ENCODE peak calls at places on chromosomes 13 and 19, in eight cellular contexts. X is neuronal stem cell; O is ascending aorta; E is OCI-LY7; F is right atrium auricular region; M is naive thymus-derived CD4-positive, alpha-beta T cell; P is stomach; C is neural progenitor cell. S is an unnamed sample.

GRCh38 chr19:30371960-30372824 is at the start of gene ZNF536:
- DNase-seq in X (no peak), O (no peak), E (no peak), F (no peak), M (no peak), P (peak), C (peak), S (no peak)

GRCh38 chr13:101397742-101398141 is 18.6 kb downstream of the NALCN start:
- DNase-seq in X (no peak), O (no peak), E (no peak), F (no peak), M (no peak), P (no peak), C (no peak), S (no peak)

GRCh38 chr13:96090240-96091101 is 564 bp downstream of the HS6ST3 start:
- DNase-seq in X (peak), O (no peak), E (no peak), F (no peak), M (no peak), P (peak), C (peak), S (no peak)

GRCh38 chr19:38850976-38851621 is 1.3 kb upstream of the HNRNPL start:
- DNase-seq in X (peak), O (no peak), E (no peak), F (no peak), M (peak), P (no peak), C (peak), S (peak)

GRCh38 chr13:18949489-18949761 is 232.2 kb downstream of the TUBA3C start:
- DNase-seq in X (no peak), O (no peak), E (no peak), F (no peak), M (no peak), P (no peak), C (no peak), S (no peak)

GRCh38 chr19:16856091-16856490 is 26.9 kb downstream of the SIN3B start:
- DNase-seq in X (no peak), O (no peak), E (no peak), F (no peak), M (no peak), P (no peak), C (no peak), S (no peak)

GRCh38 chr19:13850910-13851753 is 25.8 kb upstream of the NANOS3 start:
- DNase-seq in X (no peak), O (peak), E (no peak), F (peak), M (no peak), P (peak), C (no peak), S (peak)

GRCh38 chr19:49468746-49469447 is 5.1 kb upstream of the FLT3LG start:
- DNase-seq in X (no peak), O (no peak), E (peak), F (peak), M (peak), P (peak), C (peak), S (peak)

GRCh38 chr13:43261018-43261417 is 237.6 kb downstream of the DNAJC15 start:
- DNase-seq in X (no peak), O (no peak), E (no peak), F (no peak), M (no peak), P (no peak), C (no peak), S (no peak)

GRCh38 chr13:49714757-49715156 is 23.5 kb upstream of the EBPL start:
- DNase-seq in X (no peak), O (no peak), E (no peak), F (no peak), M (no peak), P (no peak), C (no peak), S (no peak)

GRCh38 chr13:40799508-40799907 is 10.1 kb downstream of the SLC25A15 start:
- DNase-seq in X (no peak), O (no peak), E (no peak), F (no peak), M (no peak), P (no peak), C (no peak), S (no peak)

GRCh38 chr13:41847216-41847615 is 113.7 kb downstream of the VWA8 start:
- DNase-seq in X (no peak), O (no peak), E (no peak), F (no peak), M (no peak), P (no peak), C (no peak), S (no peak)

GRCh38 chr13:19959831-19960672 is 1.5 kb downstream of the ZMYM2 start:
- DNase-seq in X (peak), O (peak), E (peak), F (peak), M (peak), P (peak), C (peak), S (peak)

GRCh38 chr13:19961924-19962323 is 3.4 kb downstream of the ZMYM2 start:
- DNase-seq in X (no peak), O (no peak), E (no peak), F (no peak), M (no peak), P (no peak), C (no peak), S (no peak)

GRCh38 chr13:19961484-19961883 is 3.0 kb downstream of the ZMYM2 start:
- DNase-seq in X (no peak), O (no peak), E (no peak), F (no peak), M (no peak), P (no peak), C (no peak), S (no peak)

GRCh38 chr13:19959141-19959830 is 759 bp downstream of the ZMYM2 start:
- DNase-seq in X (peak), O (no peak), E (peak), F (no peak), M (peak), P (peak), C (peak), S (peak)

DNA sequence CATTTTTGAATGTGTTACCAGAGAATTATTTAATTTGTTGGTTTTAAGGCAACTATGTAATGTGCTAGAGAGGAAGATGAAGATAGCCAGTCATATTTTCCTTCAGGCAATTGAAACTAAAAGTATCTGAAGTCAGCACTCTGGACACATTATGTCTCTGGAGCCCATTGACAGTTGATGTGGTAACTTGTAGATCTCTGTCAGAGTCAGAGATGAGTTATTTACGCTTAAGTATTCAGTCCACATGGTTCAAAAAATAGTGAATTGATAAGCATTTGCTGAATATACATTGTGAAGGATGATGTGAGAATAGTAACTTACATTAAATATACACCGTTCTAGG is 2.1 kb downstream of the ZMYM2 start:
- DNase-seq in X (no peak), O (no peak), E (no peak), F (no peak), M (no peak), P (no peak), C (no peak), S (no peak)
- H3K4me3 ChIP-seq in X (peak), O (peak), E (peak), F (no peak), M (peak), P (peak), C (peak), S (no peak)

GRCh38 chr19:4575267-4575793 is 15.8 kb upstream of the SEMA6B start:
- DNase-seq in X (no peak), O (no peak), E (no peak), F (peak), M (no peak), P (no peak), C (peak), S (peak)
- H3K27ac ChIP-seq in X (no peak), O (peak), E (no peak), F (peak), M (no peak), P (peak), C (no peak), S (peak)

GRCh38 chr19:15550847-15551182 is 42.5 kb downstream of the CYP4F22 start:
- DNase-seq in X (no peak), O (no peak), E (no peak), F (no peak), M (no peak), P (no peak), C (no peak), S (no peak)
- H3K4me3 ChIP-seq in X (no peak), O (peak), E (no peak), F (no peak), M (peak), P (peak), C (no peak), S (peak)

GRCh38 chr19:37172368-37173366 is at the start of gene ZNF585A:
- DNase-seq in X (peak), O (peak), E (peak), F (peak), M (peak), P (peak), C (peak), S (peak)
- H3K27ac ChIP-seq in X (no peak), O (peak), E (peak), F (peak), M (peak), P (peak), C (no peak), S (peak)

GRCh38 chr19:57321746-57322145 is 1.5 kb downstream of the ZNF543 start:
- DNase-seq in X (no peak), O (no peak), E (no peak), F (no peak), M (no peak), P (no peak), C (no peak), S (no peak)
- H3K4me3 ChIP-seq in X (peak), O (peak), E (peak), F (peak), M (peak), P (peak), C (peak), S (peak)

DNA sequence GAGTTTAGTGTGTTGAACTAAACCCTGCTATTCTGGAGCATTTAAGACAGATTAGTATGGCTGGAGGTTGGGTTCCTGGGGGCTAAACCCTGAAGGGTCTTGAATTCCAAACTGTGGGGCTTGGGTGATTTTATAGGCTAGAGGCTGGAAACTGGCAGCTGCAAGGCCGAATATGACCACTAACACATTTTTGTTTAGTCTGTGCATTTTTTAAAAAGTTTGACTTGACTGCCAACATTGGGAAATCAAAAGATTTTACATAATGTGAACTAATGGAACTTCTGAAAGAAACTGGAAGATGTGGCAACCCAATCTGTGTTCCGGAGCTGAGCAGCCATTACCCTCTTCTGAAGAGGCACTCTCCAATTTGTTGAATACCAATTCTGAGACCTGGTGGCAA is 5.1 kb downstream of the ZNF784 start:
- DNase-seq in X (no peak), O (no peak), E (no peak), F (no peak), M (no peak), P (no peak), C (no peak), S (no peak)
- H3K27ac ChIP-seq in X (no peak), O (no peak), E (no peak), F (no peak), M (no peak), P (no peak), C (no peak), S (peak)

GRCh38 chr13:84864341-84864740 is 934.9 kb downstream of the SLITRK6 start:
- DNase-seq in X (no peak), O (no peak), E (no peak), F (no peak), M (no peak), P (no peak), C (no peak), S (no peak)
- H3K4me3 ChIP-seq in X (no peak), O (no peak), E (no peak), F (no peak), M (no peak), P (no peak), C (no peak), S (no peak)

GRCh38 chr19:15421136-15421535 is 2.3 kb upstream of the AKAP8L start:
- DNase-seq in X (no peak), O (no peak), E (no peak), F (no peak), M (no peak), P (no peak), C (no peak), S (no peak)

GRCh38 chr19:15423130-15423529 is 4.3 kb upstream of the AKAP8L start:
- DNase-seq in X (no peak), O (no peak), E (no peak), F (no peak), M (no peak), P (no peak), C (no peak), S (no peak)

GRCh38 chr19:15422311-15423075 is 3.7 kb upstream of the AKAP8L start:
- DNase-seq in X (no peak), O (no peak), E (no peak), F (no peak), M (no peak), P (no peak), C (no peak), S (no peak)

GRCh38 chr19:15419413-15420025 is 731 bp upstream of the AKAP8L start:
- DNase-seq in X (no peak), O (no peak), E (no peak), F (no peak), M (no peak), P (no peak), C (no peak), S (no peak)

GRCh38 chr19:15421726-15422260 is 3.0 kb upstream of the AKAP8L start:
- DNase-seq in X (no peak), O (no peak), E (no peak), F (no peak), M (no peak), P (peak), C (no peak), S (no peak)
- H3K27ac ChIP-seq in X (no peak), O (peak), E (no peak), F (peak), M (no peak), P (peak), C (no peak), S (peak)

DNA sequence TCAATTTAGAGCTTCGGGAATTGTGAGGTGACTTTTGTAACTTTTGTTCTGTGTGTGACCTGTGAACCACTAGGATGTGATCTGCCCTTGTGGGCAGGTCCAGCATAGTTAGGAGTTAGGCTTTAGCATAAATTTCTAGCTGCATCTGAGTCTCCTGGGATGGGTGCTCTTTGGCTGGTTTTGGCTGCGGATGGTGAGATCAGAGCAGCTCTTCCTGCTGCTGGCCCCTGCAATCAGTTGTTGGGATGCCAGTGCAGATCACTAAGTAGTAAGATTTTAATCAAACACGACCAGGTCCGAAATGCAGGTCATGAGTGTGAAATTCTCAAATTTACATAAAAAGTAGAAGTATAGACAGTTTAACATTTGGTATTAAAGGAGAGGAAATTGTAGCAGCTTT is 8.5 kb downstream of the CEBPG start:
- DNase-seq in X (no peak), O (no peak), E (no peak), F (no peak), M (no peak), P (no peak), C (no peak), S (no peak)
- H3K4me3 ChIP-seq in X (no peak), O (no peak), E (no peak), F (no peak), M (no peak), P (no peak), C (no peak), S (no peak)

GRCh38 chr19:47661571-47661970 is 51.7 kb upstream of the EHD2 start:
- DNase-seq in X (no peak), O (no peak), E (no peak), F (no peak), M (no peak), P (no peak), C (no peak), S (peak)
- H3K27ac ChIP-seq in X (no peak), O (peak), E (no peak), F (peak), M (no peak), P (peak), C (no peak), S (peak)

S was measured in gastrocnemius medialis.